ENCODE peak calls at places on chromosomes 5 and 9, in ten cellular contexts. I, C, G, L, W, M, K, Z, U and J are unnamed samples.

GRCh38 chr5:125412561-125413535 is 666.4 kb upstream of the ZNF608 start:
- DNase-seq in I (peak), C (peak), G (no peak), L (peak), W (no peak), M (no peak), K (peak), Z (no peak), U (peak), J (peak)

GRCh38 chr9:77020438-77021264 is 1.2 kb downstream of the FOXB2 start:
- DNase-seq in I (no peak), C (no peak), G (no peak), L (no peak), W (no peak), M (no peak), K (no peak), Z (no peak), U (peak), J (no peak)

GRCh38 chr9:136482046-136482792 is 621 bp downstream of the SEC16A start:
- DNase-seq in I (no peak), C (peak), G (no peak), L (no peak), W (peak), M (peak), K (no peak), Z (no peak), U (peak), J (peak)

GRCh38 chr5:127920936-127921335 is 162.6 kb upstream of the SLC12A2 start:
- DNase-seq in I (no peak), C (no peak), G (no peak), L (no peak), W (no peak), M (no peak), K (no peak), Z (no peak), U (no peak), J (no peak)

GRCh38 chr9:12878342-12878978 is 103.6 kb downstream of the LURAP1L start:
- DNase-seq in I (no peak), C (no peak), G (no peak), L (peak), W (no peak), M (no peak), K (no peak), Z (no peak), U (no peak), J (peak)

GRCh38 chr5:111606194-111606593 is 93.9 kb upstream of the STARD4 start:
- DNase-seq in I (no peak), C (no peak), G (no peak), L (no peak), W (no peak), M (no peak), K (no peak), Z (no peak), U (no peak), J (peak)

GRCh38 chr9:113956901-113957777 is 81.0 kb downstream of the ZNF618 start:
- DNase-seq in I (no peak), C (no peak), G (no peak), L (no peak), W (no peak), M (no peak), K (no peak), Z (no peak), U (no peak), J (peak)

GRCh38 chr5:107224272-107224671 is 446.5 kb downstream of the EFNA5 start:
- DNase-seq in I (no peak), C (no peak), G (no peak), L (no peak), W (no peak), M (no peak), K (no peak), Z (no peak), U (no peak), J (no peak)

GRCh38 chr5:40834391-40834848 is 602 bp downstream of the RPL37 start:
- DNase-seq in I (no peak), C (no peak), G (peak), L (no peak), W (no peak), M (peak), K (no peak), Z (peak), U (no peak), J (peak)

GRCh38 chr5:96668725-96669124 is 6.5 kb downstream of the CAST start:
- DNase-seq in I (no peak), C (no peak), G (no peak), L (no peak), W (no peak), M (no peak), K (no peak), Z (no peak), U (no peak), J (no peak)

GRCh38 chr5:84642795-84643194 is 258.1 kb upstream of the EDIL3 start:
- DNase-seq in I (no peak), C (no peak), G (no peak), L (no peak), W (no peak), M (no peak), K (no peak), Z (no peak), U (no peak), J (peak)

GRCh38 chr5:93787598-93787997 is 46.2 kb upstream of the POU5F2 start:
- DNase-seq in I (no peak), C (no peak), G (no peak), L (no peak), W (no peak), M (no peak), K (no peak), Z (no peak), U (no peak), J (no peak)

GRCh38 chr5:139051392-139051791 is 146.8 kb downstream of the SIL1 start:
- DNase-seq in I (no peak), C (no peak), G (no peak), L (no peak), W (no peak), M (no peak), K (no peak), Z (no peak), U (no peak), J (no peak)

GRCh38 chr5:90015584-90016018 is 394.0 kb downstream of the CETN3 start:
- DNase-seq in I (no peak), C (no peak), G (no peak), L (no peak), W (no peak), M (no peak), K (no peak), Z (no peak), U (no peak), J (peak)

GRCh38 chr5:125220284-125220683 is 473.8 kb upstream of the ZNF608 start:
- DNase-seq in I (no peak), C (no peak), G (no peak), L (no peak), W (no peak), M (no peak), K (no peak), Z (no peak), U (no peak), J (no peak)

GRCh38 chr5:148844433-148845279 is 18.2 kb downstream of the ADRB2 start:
- DNase-seq in I (no peak), C (no peak), G (no peak), L (no peak), W (no peak), M (peak), K (no peak), Z (no peak), U (no peak), J (no peak)

GRCh38 chr9:136059321-136059791 is 35.7 kb downstream of the NACC2 start:
- DNase-seq in I (peak), C (no peak), G (peak), L (no peak), W (no peak), M (no peak), K (peak), Z (no peak), U (peak), J (no peak)

GRCh38 chr9:76887003-76887821 is 18.7 kb downstream of the PRUNE2 start:
- DNase-seq in I (no peak), C (no peak), G (no peak), L (no peak), W (no peak), M (no peak), K (no peak), Z (no peak), U (no peak), J (no peak)

GRCh38 chr5:115389074-115389798 is 92.8 kb upstream of the CCDC112 start:
- DNase-seq in I (no peak), C (no peak), G (no peak), L (no peak), W (no peak), M (no peak), K (no peak), Z (no peak), U (no peak), J (no peak)

GRCh38 chr5:175840050-175840841 is 31.1 kb upstream of the CPLX2 start:
- DNase-seq in I (no peak), C (no peak), G (no peak), L (no peak), W (no peak), M (peak), K (no peak), Z (no peak), U (peak), J (peak)

GRCh38 chr5:153632748-153633290 is 142.3 kb downstream of the GRIA1 start:
- DNase-seq in I (no peak), C (no peak), G (no peak), L (no peak), W (no peak), M (no peak), K (no peak), Z (no peak), U (no peak), J (peak)

GRCh38 chr5:68688547-68688946 is 405.3 kb upstream of the SLC30A5 start:
- DNase-seq in I (no peak), C (no peak), G (no peak), L (no peak), W (no peak), M (no peak), K (no peak), Z (no peak), U (no peak), J (no peak)

GRCh38 chr5:140112685-140113179 is 1.2 kb upstream of the PURA start:
- DNase-seq in I (no peak), C (no peak), G (no peak), L (no peak), W (no peak), M (no peak), K (no peak), Z (no peak), U (peak), J (no peak)

GRCh38 chr5:133952729-133953567 is 15.5 kb downstream of the C5orf15 start:
- DNase-seq in I (no peak), C (peak), G (no peak), L (no peak), W (no peak), M (no peak), K (peak), Z (no peak), U (peak), J (peak)

GRCh38 chr9:87036482-87036881 is 89.2 kb upstream of the GAS1 start:
- DNase-seq in I (no peak), C (no peak), G (no peak), L (no peak), W (no peak), M (no peak), K (no peak), Z (no peak), U (no peak), J (no peak)

GRCh38 chr9:78620303-78620702 is 323.4 kb downstream of the PSAT1 start:
- DNase-seq in I (no peak), C (no peak), G (no peak), L (no peak), W (no peak), M (no peak), K (no peak), Z (no peak), U (no peak), J (no peak)

GRCh38 chr5:10675177-10675700 is 85.8 kb downstream of the DAP start:
- DNase-seq in I (peak), C (no peak), G (no peak), L (no peak), W (no peak), M (no peak), K (no peak), Z (no peak), U (no peak), J (no peak)

GRCh38 chr9:95494416-95495371 is 22.1 kb downstream of the PTCH1 start:
- DNase-seq in I (no peak), C (peak), G (peak), L (peak), W (peak), M (peak), K (peak), Z (peak), U (peak), J (no peak)

GRCh38 chr9:83382421-83382820 is 155.8 kb downstream of the FRMD3 start:
- DNase-seq in I (no peak), C (no peak), G (no peak), L (no peak), W (no peak), M (no peak), K (no peak), Z (no peak), U (no peak), J (peak)

GRCh38 chr5:78569441-78569840 is 79.1 kb downstream of the LHFPL2 start:
- DNase-seq in I (peak), C (peak), G (no peak), L (no peak), W (no peak), M (no peak), K (peak), Z (no peak), U (no peak), J (peak)

GRCh38 chr9:120571443-120572257 is 8.3 kb downstream of the CDK5RAP2 start:
- DNase-seq in I (no peak), C (peak), G (no peak), L (no peak), W (no peak), M (no peak), K (peak), Z (no peak), U (peak), J (no peak)

GRCh38 chr9:135336722-135337490 is 142.7 kb upstream of the PPP1R26 start:
- DNase-seq in I (peak), C (no peak), G (no peak), L (no peak), W (no peak), M (no peak), K (no peak), Z (no peak), U (no peak), J (no peak)

GRCh38 chr5:141618804-141619554 is at the start of gene DIAPH1:
- DNase-seq in I (peak), C (peak), G (peak), L (peak), W (peak), M (peak), K (peak), Z (peak), U (peak), J (peak)

GRCh38 chr9:116274293-116274692 is 120.7 kb downstream of the PAPPA start:
- DNase-seq in I (no peak), C (no peak), G (no peak), L (no peak), W (no peak), M (no peak), K (no peak), Z (no peak), U (no peak), J (no peak)

GRCh38 chr5:54643679-54644078 is 126.1 kb downstream of the SNX18 start:
- DNase-seq in I (peak), C (no peak), G (no peak), L (no peak), W (no peak), M (no peak), K (no peak), Z (no peak), U (peak), J (peak)

GRCh38 chr5:68682400-68683152 is 411.2 kb upstream of the SLC30A5 start:
- DNase-seq in I (no peak), C (peak), G (no peak), L (no peak), W (no peak), M (no peak), K (peak), Z (no peak), U (no peak), J (peak)

GRCh38 chr9:77944556-77945261 is 86.9 kb downstream of the GNAQ start:
- DNase-seq in I (no peak), C (no peak), G (peak), L (no peak), W (no peak), M (peak), K (no peak), Z (no peak), U (no peak), J (no peak)

GRCh38 chr5:32539981-32540380 is 45.4 kb upstream of the SUB1 start:
- DNase-seq in I (no peak), C (no peak), G (no peak), L (no peak), W (no peak), M (no peak), K (no peak), Z (no peak), U (no peak), J (no peak)

GRCh38 chr9:98007251-98007928 is 24.2 kb downstream of the ANP32B start:
- DNase-seq in I (no peak), C (no peak), G (no peak), L (no peak), W (no peak), M (no peak), K (no peak), Z (no peak), U (no peak), J (peak)